ENCODE peak calls at places on chromosomes 16 and 17, in eight cellular contexts. One of them, this sample, is unnamed.

GRCh38 chr17:47962901-47963300 is 5.2 kb upstream of the PRR15L start:
- DNase-seq in skeletal muscle cell: no peak
- DNase-seq in GM04504: no peak
- DNase-seq in NCI-H460: no peak
- DNase-seq in activated T-helper 1 cell treated with Interleukin-2 at 50 U/mL for 16 hours: no peak
- DNase-seq in retina: no peak
- DNase-seq in NCI-H2081: no peak
- DNase-seq in HL-60: no peak
- DNase-seq in this sample: no peak

GRCh38 chr17:60090412-60090811 is 11.7 kb upstream of the HEATR6 start:
- DNase-seq in skeletal muscle cell: no peak
- DNase-seq in GM04504: no peak
- DNase-seq in NCI-H460: no peak
- DNase-seq in activated T-helper 1 cell treated with Interleukin-2 at 50 U/mL for 16 hours: no peak
- DNase-seq in retina: no peak
- DNase-seq in NCI-H2081: no peak
- DNase-seq in HL-60: no peak
- DNase-seq in this sample: no peak

GRCh38 chr17:32558997-32559650 is 72.3 kb downstream of the CDK5R1 start:
- DNase-seq in skeletal muscle cell: no peak
- DNase-seq in GM04504: no peak
- DNase-seq in NCI-H460: no peak
- DNase-seq in activated T-helper 1 cell treated with Interleukin-2 at 50 U/mL for 16 hours: no peak
- DNase-seq in retina: no peak
- DNase-seq in NCI-H2081: no peak
- DNase-seq in HL-60: no peak
- DNase-seq in this sample: no peak

GRCh38 chr17:16428098-16428882 is 12.9 kb downstream of the TRPV2 start:
- DNase-seq in skeletal muscle cell: no peak
- DNase-seq in GM04504: no peak
- DNase-seq in NCI-H460: peak; percentile 46
- DNase-seq in activated T-helper 1 cell treated with Interleukin-2 at 50 U/mL for 16 hours: no peak
- DNase-seq in retina: no peak
- DNase-seq in NCI-H2081: no peak
- DNase-seq in HL-60: peak; percentile 58
- DNase-seq in this sample: no peak

GRCh38 chr17:45225051-45225700 is 3.5 kb downstream of the FMNL1 start:
- DNase-seq in skeletal muscle cell: no peak
- DNase-seq in GM04504: no peak
- DNase-seq in NCI-H460: no peak
- DNase-seq in activated T-helper 1 cell treated with Interleukin-2 at 50 U/mL for 16 hours: no peak
- DNase-seq in retina: no peak
- DNase-seq in NCI-H2081: no peak
- DNase-seq in HL-60: peak; percentile 39
- DNase-seq in this sample: no peak

GRCh38 chr16:89104303-89104702 is 10.7 kb downstream of the ACSF3 start:
- DNase-seq in skeletal muscle cell: no peak
- DNase-seq in GM04504: no peak
- DNase-seq in NCI-H460: no peak
- DNase-seq in activated T-helper 1 cell treated with Interleukin-2 at 50 U/mL for 16 hours: no peak
- DNase-seq in retina: no peak
- DNase-seq in NCI-H2081: no peak
- DNase-seq in HL-60: no peak
- DNase-seq in this sample: no peak

GRCh38 chr16:86313631-86314030 is 196.7 kb upstream of the FOXF1 start:
- DNase-seq in skeletal muscle cell: no peak
- DNase-seq in GM04504: no peak
- DNase-seq in NCI-H460: no peak
- DNase-seq in activated T-helper 1 cell treated with Interleukin-2 at 50 U/mL for 16 hours: no peak
- DNase-seq in retina: no peak
- DNase-seq in NCI-H2081: no peak
- DNase-seq in HL-60: no peak
- DNase-seq in this sample: no peak

GRCh38 chr17:83009414-83010322 is 69.7 kb upstream of the METRNL start:
- DNase-seq in skeletal muscle cell: no peak
- DNase-seq in GM04504: no peak
- DNase-seq in NCI-H460: no peak
- DNase-seq in activated T-helper 1 cell treated with Interleukin-2 at 50 U/mL for 16 hours: no peak
- DNase-seq in retina: no peak
- DNase-seq in NCI-H2081: no peak
- DNase-seq in HL-60: no peak
- DNase-seq in this sample: no peak

GRCh38 chr17:52143536-52143935 is 15.0 kb downstream of the CA10 start:
- DNase-seq in skeletal muscle cell: no peak
- DNase-seq in GM04504: no peak
- DNase-seq in NCI-H460: no peak
- DNase-seq in activated T-helper 1 cell treated with Interleukin-2 at 50 U/mL for 16 hours: no peak
- DNase-seq in retina: no peak
- DNase-seq in NCI-H2081: no peak
- DNase-seq in HL-60: no peak
- DNase-seq in this sample: no peak

GRCh38 chr17:44007346-44008204 is 3.2 kb downstream of the NAGS start:
- DNase-seq in skeletal muscle cell: no peak
- DNase-seq in GM04504: no peak
- DNase-seq in NCI-H460: no peak
- DNase-seq in activated T-helper 1 cell treated with Interleukin-2 at 50 U/mL for 16 hours: no peak
- DNase-seq in retina: no peak
- DNase-seq in NCI-H2081: no peak
- DNase-seq in HL-60: no peak
- DNase-seq in this sample: no peak

GRCh38 chr16:23967018-23967417 is 131.2 kb downstream of the PRKCB start:
- DNase-seq in skeletal muscle cell: no peak
- DNase-seq in GM04504: no peak
- DNase-seq in NCI-H460: no peak
- DNase-seq in activated T-helper 1 cell treated with Interleukin-2 at 50 U/mL for 16 hours: no peak
- DNase-seq in retina: peak; percentile 25
- DNase-seq in NCI-H2081: no peak
- DNase-seq in HL-60: peak; percentile 84
- DNase-seq in this sample: no peak

GRCh38 chr17:77640242-77640641 is 318.3 kb upstream of the TNRC6C start:
- DNase-seq in skeletal muscle cell: no peak
- DNase-seq in GM04504: no peak
- DNase-seq in NCI-H460: no peak
- DNase-seq in activated T-helper 1 cell treated with Interleukin-2 at 50 U/mL for 16 hours: no peak
- DNase-seq in retina: no peak
- DNase-seq in NCI-H2081: no peak
- DNase-seq in HL-60: no peak
- DNase-seq in this sample: no peak

GRCh38 chr17:11644265-11645212 is 46.3 kb downstream of the DNAH9 start:
- DNase-seq in skeletal muscle cell: peak; percentile 4
- DNase-seq in GM04504: peak; percentile 6
- DNase-seq in NCI-H460: peak; percentile 69
- DNase-seq in activated T-helper 1 cell treated with Interleukin-2 at 50 U/mL for 16 hours: no peak
- DNase-seq in retina: peak; percentile 76
- DNase-seq in NCI-H2081: peak; percentile 48
- DNase-seq in HL-60: peak; percentile 30
- DNase-seq in this sample: peak; percentile 49

GRCh38 chr17:81400154-81400938 is 5.1 kb downstream of the BAHCC1 start:
- DNase-seq in skeletal muscle cell: no peak
- DNase-seq in GM04504: no peak
- DNase-seq in NCI-H460: no peak
- DNase-seq in activated T-helper 1 cell treated with Interleukin-2 at 50 U/mL for 16 hours: no peak
- DNase-seq in retina: peak; percentile 80
- DNase-seq in NCI-H2081: no peak
- DNase-seq in HL-60: peak; percentile 76
- DNase-seq in this sample: no peak

GRCh38 chr17:18960241-18960665 is 8.3 kb downstream of the SLC5A10 start:
- DNase-seq in skeletal muscle cell: no peak
- DNase-seq in GM04504: no peak
- DNase-seq in NCI-H460: no peak
- DNase-seq in activated T-helper 1 cell treated with Interleukin-2 at 50 U/mL for 16 hours: no peak
- DNase-seq in retina: no peak
- DNase-seq in NCI-H2081: no peak
- DNase-seq in HL-60: no peak
- DNase-seq in this sample: no peak